ENCODE peak calls at places on chromosome 15, in four cellular contexts. Z is sigmoid colon, M is cardiac fibroblast, R is neural crest cell. U is an unnamed sample.
A peak's percentile ranks its signal among the peaks of the same experiment; 100 is the strongest.

GRCh38 chr15:92082217-92082843 is 228.8 kb downstream of the SLCO3A1 start:
- DNase-seq in R (peak; percentile 76), M (peak; percentile 83), Z (peak; percentile 80), U (peak; percentile 81)

GRCh38 chr15:52180196-52180835 is 10.9 kb downstream of the GNB5 start:
- DNase-seq in Z (no peak), R (no peak), M (no peak), U (peak; percentile 18)

GRCh38 chr15:40339621-40339945 is 1.2 kb downstream of the CCDC9B start:
- DNase-seq in M (no peak), Z (no peak), R (no peak), U (no peak)

GRCh38 chr15:52191207-52191606 is at the start of gene GNB5:
- DNase-seq in R (no peak), M (no peak), Z (no peak), U (peak; percentile 15)

GRCh38 chr15:45829336-45830153 is 194.7 kb downstream of the SQOR start:
- DNase-seq in M (no peak), Z (no peak), R (no peak), U (no peak)

GRCh38 chr15:62391565-62392262 is 226.6 kb upstream of the C2CD4B start:
- DNase-seq in Z (peak; percentile 79), M (peak; percentile 65), R (peak; percentile 38), U (peak; percentile 43)

GRCh38 chr15:59376735-59377134 is 4.1 kb upstream of the MYO1E start:
- DNase-seq in M (peak; percentile 46), R (no peak), Z (no peak), U (no peak)

GRCh38 chr15:62519900-62520299 is 354.8 kb upstream of the C2CD4B start:
- DNase-seq in R (no peak), M (no peak), Z (no peak), U (no peak)

GRCh38 chr15:85554852-85555521 is 174.6 kb downstream of the AKAP13 start:
- DNase-seq in R (no peak), Z (no peak), M (no peak), U (no peak)

GRCh38 chr15:60528530-60528929 is 49.6 kb upstream of the ICE2 start:
- DNase-seq in M (no peak), Z (no peak), R (no peak), U (no peak)

GRCh38 chr15:38818156-38818745 is 253.6 kb upstream of the RASGRP1 start:
- DNase-seq in Z (peak; percentile 68), R (no peak), M (no peak), U (no peak)

GRCh38 chr15:31299588-31300207 is 26.9 kb upstream of the KLF13 start:
- DNase-seq in Z (peak; percentile 50), M (no peak), R (no peak), U (no peak)

GRCh38 chr15:52112203-52112750 is 298 bp downstream of the BCL2L10 start:
- DNase-seq in R (no peak), M (no peak), Z (no peak), U (peak; percentile 33)

GRCh38 chr15:72685925-72686794 is at the start of the genes BBS4 and HIGD2B:
- DNase-seq in M (peak; percentile 87), R (peak; percentile 80), Z (peak; percentile 90), U (peak; percentile 90)

GRCh38 chr15:32132850-32133249 is 102.5 kb downstream of the CHRNA7 start:
- DNase-seq in R (no peak), Z (no peak), M (no peak), U (no peak)

GRCh38 chr15:81235781-81236507 is 39.3 kb downstream of the IL16 start:
- DNase-seq in M (peak; percentile 90), Z (no peak), R (no peak), U (no peak)

GRCh38 chr15:27017168-27017809 is 46.3 kb downstream of the GABRG3 start:
- DNase-seq in Z (no peak), R (peak; percentile 86), M (peak; percentile 65), U (peak; percentile 85)

GRCh38 chr15:93983501-93983900 is 247.9 kb upstream of the MCTP2 start:
- DNase-seq in M (no peak), R (no peak), Z (no peak), U (no peak)

GRCh38 chr15:98648654-98649537 is 557 bp downstream of the IGF1R start:
- DNase-seq in R (peak; percentile 32), M (peak; percentile 68), Z (peak; percentile 78), U (peak; percentile 49)

GRCh38 chr15:38354321-38354929 is 99.5 kb upstream of the FAM98B start:
- DNase-seq in R (peak; percentile 55), M (peak; percentile 84), Z (no peak), U (peak; percentile 67)

GRCh38 chr15:45377630-45378148 is 655 bp downstream of the GATM start:
- DNase-seq in R (no peak), M (no peak), Z (peak; percentile 77), U (no peak)

GRCh38 chr15:85314653-85315052 is 65.8 kb upstream of the AKAP13 start:
- DNase-seq in R (no peak), Z (no peak), M (no peak), U (no peak)

GRCh38 chr15:74240002-74240568 is 4.0 kb downstream of the CCDC33 start:
- DNase-seq in R (no peak), Z (peak; percentile 82), M (peak; percentile 95), U (peak; percentile 32)

GRCh38 chr15:26661727-26662126 is 111.1 kb downstream of the GABRB3 start:
- DNase-seq in Z (no peak), M (no peak), R (no peak), U (no peak)

GRCh38 chr15:46865155-46865554 is 852.1 kb upstream of the SEMA6D start:
- DNase-seq in M (no peak), Z (no peak), R (no peak), U (no peak)

GRCh38 chr15:68436680-68437079 is 4.7 kb upstream of the ITGA11 start:
- DNase-seq in R (peak; percentile 0), Z (no peak), M (no peak), U (no peak)

GRCh38 chr15:74242296-74242929 is 6.3 kb downstream of the CCDC33 start:
- DNase-seq in Z (no peak), M (peak; percentile 51), R (no peak), U (no peak)

GRCh38 chr15:25056484-25057429 is 102.0 kb downstream of the SNRPN start:
- DNase-seq in Z (no peak), R (no peak), M (no peak), U (no peak)

GRCh38 chr15:59335197-59335786 is 37.4 kb downstream of the MYO1E start:
- DNase-seq in R (no peak), M (no peak), Z (no peak), U (no peak)

GRCh38 chr15:55218068-55218467 is 21.3 kb upstream of the RSL24D1 start:
- DNase-seq in M (no peak), R (no peak), Z (no peak), U (no peak)

GRCh38 chr15:64009241-64009640 is 37.0 kb downstream of the DAPK2 start:
- DNase-seq in R (no peak), Z (no peak), M (peak; percentile 80), U (no peak)

GRCh38 chr15:30794388-30794787 is 109.3 kb upstream of the FAN1 start:
- DNase-seq in R (no peak), M (no peak), Z (no peak), U (no peak)

GRCh38 chr15:78565951-78566774 is 843 bp downstream of the CHRNA5 start:
- DNase-seq in M (peak; percentile 13), R (peak; percentile 8), Z (no peak), U (no peak)
- TF ChIP-seq CTCF in M (peak; percentile 8), R (peak; percentile 55), Z (no peak), U (no peak)

GRCh38 chr15:70439304-70439877 is 324.0 kb downstream of the UACA start:
- DNase-seq in M (no peak), R (no peak), Z (no peak), U (no peak)

GRCh38 chr15:70436428-70436827 is 326.9 kb downstream of the UACA start:
- DNase-seq in Z (no peak), R (no peak), M (no peak), U (no peak)

GRCh38 chr15:70437089-70437488 is 326.3 kb downstream of the UACA start:
- DNase-seq in R (no peak), Z (no peak), M (no peak), U (no peak)

GRCh38 chr15:70438776-70439175 is 324.6 kb downstream of the UACA start:
- DNase-seq in M (no peak), R (no peak), Z (no peak), U (no peak)

DNA sequence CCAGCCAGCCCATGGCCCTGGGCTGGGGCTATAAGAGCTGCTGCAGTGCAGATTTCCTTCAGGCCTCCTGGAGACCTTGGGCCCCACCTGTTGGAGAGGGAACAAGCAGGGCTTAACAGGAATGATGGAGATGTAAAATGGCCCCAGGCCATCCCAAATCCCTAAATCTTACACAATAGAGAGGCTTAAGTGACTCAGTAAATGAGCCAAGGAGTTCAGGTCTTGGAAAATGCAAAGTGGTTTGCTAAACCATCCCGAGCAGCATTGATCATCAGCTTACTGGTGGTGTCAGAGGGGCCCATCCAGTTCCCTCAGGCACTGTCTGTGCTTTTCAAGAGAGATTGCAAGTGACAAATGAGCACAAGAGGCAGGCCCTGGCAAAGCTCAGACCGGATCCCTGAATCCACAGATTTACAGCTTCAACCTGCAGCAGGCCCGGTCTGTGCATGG is 325.5 kb downstream of the UACA start:
- DNase-seq in M (no peak), R (no peak), Z (no peak), U (no peak)
- TF ChIP-seq CTCF in M (no peak), R (no peak), Z (no peak), U (no peak)

DNA sequence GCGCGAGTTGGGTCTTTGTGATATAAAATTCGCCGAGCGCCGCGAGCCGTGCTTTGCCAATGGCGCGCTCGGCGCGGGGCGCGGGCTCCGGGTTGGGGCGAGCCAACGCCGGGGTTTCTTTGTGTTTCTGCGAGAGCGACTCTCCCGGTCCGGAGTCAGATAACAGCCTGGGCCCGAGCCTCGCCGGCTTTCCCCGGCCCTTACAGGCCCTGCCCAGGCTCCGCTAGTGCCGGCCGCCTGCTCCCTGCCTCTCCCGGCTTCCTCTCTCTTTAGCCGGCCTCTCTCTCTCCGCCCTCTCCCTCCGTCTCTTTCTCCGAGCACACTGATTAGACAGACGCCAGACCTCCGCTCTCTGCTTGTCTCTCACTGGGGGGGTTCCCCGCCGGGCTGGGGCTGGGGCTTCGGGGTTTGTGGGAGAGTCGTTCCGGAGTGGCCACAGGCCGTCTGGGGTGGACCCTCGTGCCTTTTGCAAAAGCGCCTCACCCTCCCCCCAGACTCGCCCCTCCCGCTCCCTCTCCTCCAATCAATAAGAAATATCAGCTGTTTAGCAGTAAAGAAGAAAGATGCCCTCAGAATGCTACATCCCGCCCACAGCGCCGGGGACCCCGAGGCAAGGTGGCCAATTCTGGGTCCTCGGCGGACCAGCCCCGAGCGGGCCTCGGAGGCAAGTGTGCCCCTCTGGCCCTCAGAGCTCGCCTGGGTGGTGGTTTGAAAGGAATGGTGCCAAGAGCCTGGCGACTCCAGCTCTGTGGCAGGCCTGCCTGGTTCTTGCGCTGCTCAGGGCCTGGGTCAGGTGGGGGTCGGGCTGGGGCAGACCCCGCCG is 2.9 kb downstream of the NR2F2 start:
- DNase-seq in M (peak; percentile 63), Z (peak; percentile 77), R (no peak), U (peak; percentile 69)
- TF ChIP-seq CTCF in M (no peak), Z (no peak), R (peak; percentile 4), U (no peak)

GRCh38 chr15:82621970-82622369 is 25.2 kb downstream of the CPEB1 start:
- DNase-seq in R (no peak), Z (no peak), M (peak; percentile 1), U (no peak)
- TF ChIP-seq CTCF in R (no peak), Z (no peak), M (no peak), U (no peak)